ENCODE peak calls at places on chromosomes 16 and 17, in nine cellular contexts. One of them, this sample, is unnamed.

GRCh38 chr17:3976675-3977171 is 12.5 kb upstream of the ATP2A3 start:
- DNase-seq in H1: no peak
- DNase-seq in type B pancreatic cell: no peak
- DNase-seq in CD8-positive, alpha-beta T cell: no peak
- DNase-seq in mucosa of descending colon: peak
- DNase-seq in body of pancreas: peak
- DNase-seq in breast epithelium: peak
- DNase-seq in GM12865: no peak
- DNase-seq in K562: no peak
- DNase-seq in this sample: no peak

GRCh38 chr16:11084484-11085024 is 140.2 kb downstream of the CLEC16A start:
- DNase-seq in H1: no peak
- DNase-seq in type B pancreatic cell: no peak
- DNase-seq in CD8-positive, alpha-beta T cell: no peak
- DNase-seq in mucosa of descending colon: no peak
- DNase-seq in body of pancreas: no peak
- DNase-seq in breast epithelium: no peak
- DNase-seq in GM12865: no peak
- DNase-seq in K562: peak
- DNase-seq in this sample: no peak

GRCh38 chr17:72024457-72024856 is 96.4 kb upstream of the SOX9 start:
- DNase-seq in H1: no peak
- DNase-seq in type B pancreatic cell: no peak
- DNase-seq in CD8-positive, alpha-beta T cell: no peak
- DNase-seq in mucosa of descending colon: no peak
- DNase-seq in body of pancreas: no peak
- DNase-seq in breast epithelium: no peak
- DNase-seq in GM12865: no peak
- DNase-seq in K562: no peak
- DNase-seq in this sample: no peak

GRCh38 chr16:3554351-3554928 is 22.8 kb downstream of the NLRC3 start:
- DNase-seq in H1: peak
- DNase-seq in type B pancreatic cell: no peak
- DNase-seq in CD8-positive, alpha-beta T cell: no peak
- DNase-seq in mucosa of descending colon: no peak
- DNase-seq in body of pancreas: no peak
- DNase-seq in breast epithelium: no peak
- DNase-seq in GM12865: no peak
- DNase-seq in K562: no peak
- DNase-seq in this sample: no peak

GRCh38 chr16:26363581-26363980 is 671.8 kb downstream of the HS3ST4 start:
- DNase-seq in H1: no peak
- DNase-seq in type B pancreatic cell: no peak
- DNase-seq in CD8-positive, alpha-beta T cell: no peak
- DNase-seq in mucosa of descending colon: no peak
- DNase-seq in body of pancreas: no peak
- DNase-seq in breast epithelium: no peak
- DNase-seq in GM12865: no peak
- DNase-seq in K562: no peak
- DNase-seq in this sample: no peak

GRCh38 chr17:42673266-42673884 is 3.4 kb downstream of the PLEKHH3 start:
- DNase-seq in H1: no peak
- DNase-seq in type B pancreatic cell: no peak
- DNase-seq in CD8-positive, alpha-beta T cell: no peak
- DNase-seq in mucosa of descending colon: no peak
- DNase-seq in body of pancreas: peak
- DNase-seq in breast epithelium: no peak
- DNase-seq in GM12865: no peak
- DNase-seq in K562: peak
- DNase-seq in this sample: peak

GRCh38 chr17:38967290-38967738 is at the start of gene FBXO47:
- DNase-seq in H1: peak
- DNase-seq in type B pancreatic cell: no peak
- DNase-seq in CD8-positive, alpha-beta T cell: peak
- DNase-seq in mucosa of descending colon: peak
- DNase-seq in body of pancreas: peak
- DNase-seq in breast epithelium: peak
- DNase-seq in GM12865: peak
- DNase-seq in K562: peak
- DNase-seq in this sample: no peak

GRCh38 chr17:142102-142661 is 4.8 kb downstream of the SCGB1C2 start:
- DNase-seq in H1: no peak
- DNase-seq in type B pancreatic cell: peak
- DNase-seq in CD8-positive, alpha-beta T cell: peak
- DNase-seq in mucosa of descending colon: no peak
- DNase-seq in body of pancreas: peak
- DNase-seq in breast epithelium: peak
- DNase-seq in GM12865: peak
- DNase-seq in K562: no peak
- DNase-seq in this sample: peak

GRCh38 chr17:74860229-74860998 is 729 bp upstream of the GRIN2C start:
- DNase-seq in H1: no peak
- DNase-seq in type B pancreatic cell: no peak
- DNase-seq in CD8-positive, alpha-beta T cell: no peak
- DNase-seq in mucosa of descending colon: no peak
- DNase-seq in body of pancreas: no peak
- DNase-seq in breast epithelium: no peak
- DNase-seq in GM12865: no peak
- DNase-seq in K562: no peak
- DNase-seq in this sample: no peak

GRCh38 chr17:73643012-73643845 is 1.0 kb downstream of the SDK2 start:
- DNase-seq in H1: no peak
- DNase-seq in type B pancreatic cell: no peak
- DNase-seq in CD8-positive, alpha-beta T cell: peak
- DNase-seq in mucosa of descending colon: peak
- DNase-seq in body of pancreas: no peak
- DNase-seq in breast epithelium: no peak
- DNase-seq in GM12865: no peak
- DNase-seq in K562: no peak
- DNase-seq in this sample: peak

GRCh38 chr17:35433075-35433894 is 985 bp upstream of the SLFN12 start:
- DNase-seq in H1: peak
- DNase-seq in type B pancreatic cell: no peak
- DNase-seq in CD8-positive, alpha-beta T cell: peak
- DNase-seq in mucosa of descending colon: peak
- DNase-seq in body of pancreas: peak
- DNase-seq in breast epithelium: peak
- DNase-seq in GM12865: peak
- DNase-seq in K562: peak
- DNase-seq in this sample: peak

GRCh38 chr17:64992325-64992802 is 64.2 kb downstream of the GNA13 start:
- DNase-seq in H1: no peak
- DNase-seq in type B pancreatic cell: no peak
- DNase-seq in CD8-positive, alpha-beta T cell: no peak
- DNase-seq in mucosa of descending colon: no peak
- DNase-seq in body of pancreas: no peak
- DNase-seq in breast epithelium: peak
- DNase-seq in GM12865: no peak
- DNase-seq in K562: no peak
- DNase-seq in this sample: peak

GRCh38 chr16:84117482-84117843 is 721 bp upstream of the MBTPS1 start:
- DNase-seq in H1: no peak
- DNase-seq in type B pancreatic cell: no peak
- DNase-seq in CD8-positive, alpha-beta T cell: peak
- DNase-seq in mucosa of descending colon: no peak
- DNase-seq in body of pancreas: no peak
- DNase-seq in breast epithelium: no peak
- DNase-seq in GM12865: peak
- DNase-seq in K562: peak
- DNase-seq in this sample: no peak

GRCh38 chr16:84356591-84357116 is 11.7 kb upstream of the ATP2C2 start:
- DNase-seq in H1: no peak
- DNase-seq in type B pancreatic cell: no peak
- DNase-seq in CD8-positive, alpha-beta T cell: no peak
- DNase-seq in mucosa of descending colon: peak
- DNase-seq in body of pancreas: no peak
- DNase-seq in breast epithelium: peak
- DNase-seq in GM12865: no peak
- DNase-seq in K562: no peak
- DNase-seq in this sample: no peak

DNA sequence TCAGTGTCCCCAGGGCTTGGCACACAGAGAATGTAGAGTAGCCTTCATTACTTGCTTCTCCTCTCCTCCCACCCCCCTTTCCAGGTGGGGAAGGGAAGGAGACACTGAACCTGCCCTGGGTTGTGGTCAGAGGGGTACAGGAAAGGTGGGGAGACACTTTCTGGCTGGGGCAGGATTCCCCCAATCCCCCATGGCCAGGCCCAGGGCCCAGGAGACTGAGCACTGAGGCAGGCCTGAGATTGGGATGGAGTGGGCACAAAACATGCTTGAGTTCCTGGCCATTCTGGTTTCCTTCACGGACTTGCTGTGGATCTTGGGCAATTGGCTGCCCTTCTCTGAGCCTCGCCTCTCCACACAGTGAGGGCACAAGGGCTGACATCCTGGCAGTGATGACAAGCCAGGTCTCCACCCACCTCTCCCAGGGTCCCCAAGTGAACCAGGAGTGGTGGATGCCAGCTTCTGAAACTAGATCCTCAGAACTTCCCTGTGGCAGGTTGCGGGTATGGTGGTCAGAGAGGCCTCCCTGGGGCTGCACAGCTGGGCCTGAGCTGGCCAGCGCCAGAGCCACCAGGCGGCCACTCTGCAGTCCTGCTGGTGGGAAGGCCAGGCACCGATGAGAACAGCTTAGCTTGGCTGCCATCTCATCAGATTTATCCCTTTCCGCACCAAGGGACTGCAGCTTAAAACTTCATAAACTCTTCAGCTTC is 9.3 kb downstream of the ZNF629 start:
- DNase-seq in H1: no peak
- DNase-seq in type B pancreatic cell: no peak
- DNase-seq in CD8-positive, alpha-beta T cell: no peak
- DNase-seq in mucosa of descending colon: no peak
- DNase-seq in body of pancreas: no peak
- DNase-seq in breast epithelium: no peak
- DNase-seq in GM12865: no peak
- DNase-seq in K562: no peak
- DNase-seq in this sample: no peak
- TF ChIP-seq CTCF in H1: no peak
- TF ChIP-seq CTCF in type B pancreatic cell: no peak
- TF ChIP-seq CTCF in CD8-positive, alpha-beta T cell: no peak
- TF ChIP-seq CTCF in mucosa of descending colon: no peak
- TF ChIP-seq CTCF in body of pancreas: no peak
- TF ChIP-seq CTCF in breast epithelium: no peak
- TF ChIP-seq CTCF in GM12865: no peak
- TF ChIP-seq CTCF in K562: no peak
- TF ChIP-seq CTCF in this sample: no peak

GRCh38 chr17:37737081-37737480 is 7.8 kb downstream of the HNF1B start:
- DNase-seq in H1: no peak
- DNase-seq in type B pancreatic cell: no peak
- DNase-seq in CD8-positive, alpha-beta T cell: no peak
- DNase-seq in mucosa of descending colon: no peak
- DNase-seq in body of pancreas: no peak
- DNase-seq in breast epithelium: no peak
- DNase-seq in GM12865: peak
- DNase-seq in K562: no peak
- DNase-seq in this sample: no peak
- TF ChIP-seq CTCF in H1: no peak
- TF ChIP-seq CTCF in type B pancreatic cell: peak
- TF ChIP-seq CTCF in CD8-positive, alpha-beta T cell: no peak
- TF ChIP-seq CTCF in mucosa of descending colon: no peak
- TF ChIP-seq CTCF in body of pancreas: no peak
- TF ChIP-seq CTCF in breast epithelium: no peak
- TF ChIP-seq CTCF in GM12865: no peak
- TF ChIP-seq CTCF in K562: peak
- TF ChIP-seq CTCF in this sample: no peak

DNA sequence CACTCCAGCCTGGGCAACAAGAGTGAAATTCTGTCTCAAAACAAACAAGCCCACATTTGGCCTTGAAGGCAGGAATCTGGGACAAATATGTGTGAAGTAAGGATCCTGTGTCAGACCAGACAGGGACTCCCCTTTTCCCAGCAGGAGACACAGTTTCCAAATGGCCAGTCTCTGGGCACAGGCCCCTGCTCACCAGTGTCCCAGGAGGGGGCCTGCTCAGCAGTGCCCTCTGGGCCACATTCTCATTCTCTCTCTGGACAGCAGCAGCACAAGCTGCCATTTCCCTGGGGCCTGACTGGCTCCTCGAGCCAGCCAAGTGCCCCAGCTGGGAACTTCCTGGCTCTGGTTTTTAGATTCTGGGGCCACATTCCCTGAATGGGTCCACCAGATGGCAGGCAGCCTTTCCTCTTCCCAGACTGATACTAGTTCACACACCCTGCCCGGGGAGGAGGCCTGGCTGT is 11.7 kb upstream of the MNT start:
- DNase-seq in H1: no peak
- DNase-seq in type B pancreatic cell: no peak
- DNase-seq in CD8-positive, alpha-beta T cell: no peak
- DNase-seq in mucosa of descending colon: no peak
- DNase-seq in body of pancreas: peak
- DNase-seq in breast epithelium: no peak
- DNase-seq in GM12865: no peak
- DNase-seq in K562: no peak
- DNase-seq in this sample: no peak
- TF ChIP-seq CTCF in H1: peak
- TF ChIP-seq CTCF in type B pancreatic cell: no peak
- TF ChIP-seq CTCF in CD8-positive, alpha-beta T cell: no peak
- TF ChIP-seq CTCF in mucosa of descending colon: no peak
- TF ChIP-seq CTCF in body of pancreas: no peak
- TF ChIP-seq CTCF in breast epithelium: no peak
- TF ChIP-seq CTCF in GM12865: no peak
- TF ChIP-seq CTCF in K562: no peak
- TF ChIP-seq CTCF in this sample: no peak

GRCh38 chr17:80475949-80476876 is at the start of gene NPTX1:
- DNase-seq in H1: no peak
- DNase-seq in type B pancreatic cell: no peak
- DNase-seq in CD8-positive, alpha-beta T cell: no peak
- DNase-seq in mucosa of descending colon: no peak
- DNase-seq in body of pancreas: no peak
- DNase-seq in breast epithelium: no peak
- DNase-seq in GM12865: no peak
- DNase-seq in K562: peak
- DNase-seq in this sample: no peak

GRCh38 chr17:80472996-80473395 is 3.4 kb downstream of the NPTX1 start:
- DNase-seq in H1: no peak
- DNase-seq in type B pancreatic cell: no peak
- DNase-seq in CD8-positive, alpha-beta T cell: no peak
- DNase-seq in mucosa of descending colon: no peak
- DNase-seq in body of pancreas: no peak
- DNase-seq in breast epithelium: no peak
- DNase-seq in GM12865: no peak
- DNase-seq in K562: no peak
- DNase-seq in this sample: no peak

GRCh38 chr17:80473701-80474100 is 2.7 kb downstream of the NPTX1 start:
- DNase-seq in H1: no peak
- DNase-seq in type B pancreatic cell: no peak
- DNase-seq in CD8-positive, alpha-beta T cell: no peak
- DNase-seq in mucosa of descending colon: no peak
- DNase-seq in body of pancreas: no peak
- DNase-seq in breast epithelium: no peak
- DNase-seq in GM12865: no peak
- DNase-seq in K562: no peak
- DNase-seq in this sample: no peak

GRCh38 chr17:80474933-80475915 is 1.2 kb downstream of the NPTX1 start:
- DNase-seq in H1: no peak
- DNase-seq in type B pancreatic cell: no peak
- DNase-seq in CD8-positive, alpha-beta T cell: no peak
- DNase-seq in mucosa of descending colon: no peak
- DNase-seq in body of pancreas: no peak
- DNase-seq in breast epithelium: no peak
- DNase-seq in GM12865: no peak
- DNase-seq in K562: no peak
- DNase-seq in this sample: peak

GRCh38 chr17:80474231-80474932 is 2.0 kb downstream of the NPTX1 start:
- DNase-seq in H1: no peak
- DNase-seq in type B pancreatic cell: no peak
- DNase-seq in CD8-positive, alpha-beta T cell: no peak
- DNase-seq in mucosa of descending colon: no peak
- DNase-seq in body of pancreas: no peak
- DNase-seq in breast epithelium: no peak
- DNase-seq in GM12865: peak
- DNase-seq in K562: peak
- DNase-seq in this sample: peak
- TF ChIP-seq CTCF in H1: no peak
- TF ChIP-seq CTCF in type B pancreatic cell: peak
- TF ChIP-seq CTCF in CD8-positive, alpha-beta T cell: no peak
- TF ChIP-seq CTCF in mucosa of descending colon: no peak
- TF ChIP-seq CTCF in body of pancreas: no peak
- TF ChIP-seq CTCF in breast epithelium: peak
- TF ChIP-seq CTCF in GM12865: no peak
- TF ChIP-seq CTCF in K562: peak
- TF ChIP-seq CTCF in this sample: no peak

This sample was measured in NB4.